ENCODE peak calls at places on chromosomes 11 and 22, in six cellular contexts. E, C, D, Y, S and K are unnamed samples.

GRCh38 chr11:45614196-45614828 is 51.1 kb downstream of the CHST1 start:
- DNase-seq in E (no peak), C (no peak), D (no peak), Y (no peak), S (no peak), K (no peak)

GRCh38 chr11:66970808-66971442 is 4.2 kb upstream of the C11orf86 start:
- DNase-seq in E (peak; percentile 99), C (peak; percentile 99), D (no peak), Y (peak; percentile 29), S (no peak), K (peak; percentile 99)

GRCh38 chr11:34251640-34251980 is 106.2 kb downstream of the ABTB2 start:
- DNase-seq in E (no peak), C (no peak), D (no peak), Y (no peak), S (no peak), K (peak; percentile 51)

GRCh38 chr11:62337682-62338181 is 484 bp downstream of the ASRGL1 start:
- DNase-seq in E (peak; percentile 59), C (no peak), D (peak; percentile 50), Y (peak; percentile 35), S (peak; percentile 8), K (peak; percentile 19)

GRCh38 chr11:88448131-88448530 is 110.6 kb upstream of the CTSC start:
- DNase-seq in E (no peak), C (no peak), D (no peak), Y (no peak), S (no peak), K (no peak)

GRCh38 chr11:75100314-75100713 is 3.6 kb upstream of the OR2AT4 start:
- DNase-seq in E (peak; percentile 35), C (peak; percentile 60), D (no peak), Y (no peak), S (peak; percentile 82), K (peak; percentile 72)

GRCh38 chr22:46604306-46604690 is 15.9 kb upstream of the GRAMD4 start:
- DNase-seq in E (no peak), C (no peak), D (peak; percentile 70), Y (peak; percentile 54), S (peak; percentile 73), K (no peak)

GRCh38 chr11:98289592-98289991 is 731.2 kb upstream of the CNTN5 start:
- DNase-seq in E (no peak), C (no peak), D (no peak), Y (no peak), S (no peak), K (no peak)

GRCh38 chr11:103586756-103587155 is 449.7 kb upstream of the DDI1 start:
- DNase-seq in E (peak; percentile 8), C (no peak), D (no peak), Y (no peak), S (no peak), K (peak; percentile 54)

GRCh38 chr11:87361891-87362290 is 324.2 kb downstream of the TMEM135 start:
- DNase-seq in E (no peak), C (no peak), D (no peak), Y (no peak), S (no peak), K (no peak)

GRCh38 chr11:112012877-112013276 is 12.3 kb upstream of the DLAT start:
- DNase-seq in E (peak; percentile 76), C (no peak), D (no peak), Y (no peak), S (no peak), K (peak; percentile 23)

GRCh38 chr11:69204246-69205124 is 48.8 kb downstream of the SMIM38 start:
- DNase-seq in E (no peak), C (no peak), D (no peak), Y (no peak), S (no peak), K (no peak)

GRCh38 chr11:720017-720641 is 14.1 kb downstream of the EPS8L2 start:
- DNase-seq in E (no peak), C (no peak), D (no peak), Y (no peak), S (no peak), K (no peak)

GRCh38 chr11:60625262-60625661 is 74.2 kb upstream of the MS4A8 start:
- DNase-seq in E (peak; percentile 75), C (no peak), D (no peak), Y (no peak), S (peak; percentile 40), K (peak; percentile 50)

GRCh38 chr22:44018594-44018993 is 5.5 kb upstream of the PARVB start:
- DNase-seq in E (no peak), C (no peak), D (peak; percentile 27), Y (no peak), S (no peak), K (no peak)

GRCh38 chr11:119373917-119374631 is 7.4 kb downstream of the USP2 start:
- DNase-seq in E (peak; percentile 89), C (peak; percentile 61), D (no peak), Y (peak; percentile 84), S (peak; percentile 50), K (peak; percentile 83)

GRCh38 chr11:44854146-44854545 is 96.5 kb downstream of the TP53I11 start:
- DNase-seq in E (peak; percentile 25), C (no peak), D (no peak), Y (no peak), S (no peak), K (no peak)

GRCh38 chr11:26551186-26551801 is 20.8 kb downstream of the MUC15 start:
- DNase-seq in E (peak; percentile 12), C (no peak), D (no peak), Y (no peak), S (no peak), K (no peak)

GRCh38 chr22:29801153-29801552 is 34.0 kb downstream of the UQCR10 start:
- DNase-seq in E (no peak), C (no peak), D (no peak), Y (no peak), S (no peak), K (no peak)

DNA sequence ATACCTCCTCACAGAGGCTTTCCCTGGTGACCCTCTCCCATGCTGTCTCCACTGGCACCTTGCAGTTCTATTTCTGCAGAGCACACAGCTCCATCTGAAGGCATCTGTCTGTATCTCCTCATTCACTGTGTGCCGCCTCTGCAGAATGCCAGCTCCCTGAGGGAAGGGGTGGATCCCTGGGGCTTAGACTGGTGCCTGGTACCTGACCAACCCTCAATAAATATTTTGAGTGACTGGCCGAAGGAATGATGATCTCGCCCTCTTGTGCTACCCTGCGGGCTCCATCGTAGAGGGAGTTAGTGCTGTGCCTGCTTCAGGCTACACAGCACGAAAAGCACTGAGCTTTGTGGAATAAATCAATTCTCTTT is 1.6 kb downstream of the CBX7 start:
- DNase-seq in E (peak; percentile 22), C (no peak), D (no peak), Y (no peak), S (no peak), K (peak; percentile 12)
- H3K4me3 ChIP-seq in E (no peak overlapping the region), C (no peak overlapping the region), D (peak overlapping the region; percentile 96), Y (peak overlapping the region; percentile 100), S (no peak overlapping the region), K (no peak overlapping the region)

DNA sequence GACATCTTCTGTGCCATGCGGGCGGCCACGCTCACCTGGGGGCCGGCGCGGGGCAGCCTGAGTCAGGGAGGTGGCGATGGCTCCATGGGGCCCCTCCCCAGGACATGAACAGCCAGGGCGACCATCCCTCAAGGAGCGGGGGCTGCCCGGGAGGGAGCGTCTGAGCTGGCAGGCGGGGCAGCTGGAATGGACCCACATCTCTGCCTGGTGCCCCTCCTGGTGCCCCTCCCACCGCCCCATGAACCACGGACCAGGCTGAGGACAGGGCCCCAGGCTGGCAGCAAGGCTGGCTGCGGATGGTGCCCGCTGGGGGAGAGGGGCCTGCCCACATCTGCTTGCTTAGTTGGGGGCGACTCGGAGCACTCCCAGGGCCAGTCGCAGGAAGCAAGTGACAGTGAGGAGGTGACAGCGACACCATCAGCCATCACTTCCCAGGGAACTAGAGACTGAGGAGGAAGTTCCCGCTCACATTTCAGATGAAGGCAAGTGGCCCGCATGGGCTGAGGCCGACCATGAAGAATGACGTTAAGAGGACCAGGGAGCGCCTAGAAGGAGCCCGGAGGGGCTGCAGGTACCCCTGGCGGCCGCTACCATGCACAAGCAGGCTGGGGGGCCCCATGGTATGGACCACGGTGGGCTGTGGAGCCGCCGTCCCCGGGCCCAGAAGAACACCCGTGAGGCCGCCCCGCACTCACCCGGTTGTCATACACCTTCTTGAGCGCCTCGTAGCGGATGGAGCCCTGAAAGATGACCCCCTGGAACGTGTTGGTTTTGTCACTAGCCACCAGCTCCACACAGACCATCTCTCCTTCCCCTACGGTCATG is 37.3 kb downstream of the KIAA0930 start:
- DNase-seq in E (no peak), C (no peak), D (no peak), Y (no peak), S (no peak), K (no peak)
- TF ChIP-seq CTCF in E (no peak), C (no peak), D (no peak), Y (no peak), S (no peak), K (no peak)

GRCh38 chr11:114260077-114260476 is 36.1 kb upstream of the NNMT start:
- DNase-seq in E (no peak), C (no peak), D (no peak), Y (no peak), S (no peak), K (no peak)

GRCh38 chr11:114259124-114259526 is 37.1 kb upstream of the NNMT start:
- DNase-seq in E (no peak), C (no peak), D (peak; percentile 70), Y (no peak), S (no peak), K (peak; percentile 38)

GRCh38 chr11:114259551-114259983 is 36.6 kb upstream of the NNMT start:
- DNase-seq in E (no peak), C (no peak), D (no peak), Y (no peak), S (no peak), K (no peak)

GRCh38 chr11:114261791-114262190 is 34.4 kb upstream of the NNMT start:
- DNase-seq in E (no peak), C (no peak), D (no peak), Y (no peak), S (no peak), K (no peak)

DNA sequence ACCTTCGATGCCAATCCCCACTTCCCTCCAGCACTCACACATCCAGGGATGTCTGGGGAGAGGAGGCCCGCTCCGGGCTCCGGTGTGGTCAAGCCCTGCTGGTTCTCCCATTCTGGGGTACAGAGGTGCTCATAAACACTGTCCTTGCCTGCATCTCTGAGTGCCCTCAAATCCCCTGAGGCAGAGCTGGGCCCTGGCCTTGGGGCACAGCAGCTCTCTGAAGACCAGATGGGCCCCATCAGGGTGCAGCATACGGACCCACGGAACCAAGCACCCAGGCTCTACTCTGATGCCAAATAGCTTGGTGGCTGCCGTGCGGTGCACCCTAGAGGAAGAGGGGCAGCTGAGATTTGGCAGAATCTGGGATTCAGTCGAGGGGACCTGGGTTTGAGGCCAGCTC is 35.7 kb upstream of the NNMT start:
- DNase-seq in E (no peak), C (no peak), D (no peak), Y (no peak), S (no peak), K (no peak)
- H3K4me3 ChIP-seq in E (no peak overlapping the region), C (no peak overlapping the region), D (no peak overlapping the region), Y (no peak overlapping the region), S (no peak overlapping the region), K (no peak overlapping the region)

DNA sequence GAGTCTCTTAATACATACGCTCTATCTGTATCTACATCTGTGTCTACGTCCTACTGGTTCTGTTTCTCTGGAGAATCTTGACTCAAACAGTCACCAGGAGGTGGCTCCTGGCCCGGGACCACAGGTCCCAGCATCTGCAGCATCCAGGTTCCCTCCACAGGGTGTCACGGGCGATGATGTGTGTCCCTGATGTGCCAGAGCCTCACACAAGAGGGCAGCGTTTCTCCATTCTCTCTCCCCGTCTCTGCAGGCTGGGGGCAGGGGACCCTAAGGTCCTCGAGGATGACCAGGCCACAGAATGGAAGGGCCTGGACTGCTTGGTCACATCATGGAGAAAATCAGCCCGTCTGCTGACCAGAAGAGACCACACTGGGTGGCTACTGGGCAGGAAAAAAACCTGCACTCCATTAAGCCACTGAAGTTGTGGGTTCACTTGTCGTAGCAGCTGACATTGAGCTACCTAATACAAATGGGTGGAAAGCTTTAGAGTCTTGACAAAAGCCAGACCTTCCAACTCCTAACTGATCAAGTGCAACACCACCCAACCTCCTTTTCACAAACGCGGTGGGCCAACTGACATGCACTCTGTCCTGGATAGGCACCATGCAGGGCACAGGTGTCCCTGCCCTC is 392.5 kb downstream of the CTTN start:
- DNase-seq in E (no peak), C (no peak), D (peak; percentile 10), Y (no peak), S (no peak), K (no peak)
- TF ChIP-seq CTCF in E (peak; percentile 51), C (no peak), D (no peak), Y (no peak), S (no peak), K (no peak)